ENCODE peak calls at places on chromosomes 5 and 9, in eight cellular contexts. I, B, Q, S, N, D, X and U are unnamed samples.

GRCh38 chr9:134846187-134846586 is 34.4 kb upstream of the FCN2 start:
- DNase-seq in I (no peak), B (no peak), Q (no peak), S (no peak), N (no peak), D (no peak), X (no peak), U (no peak)

GRCh38 chr9:110650261-110650660 is 18.3 kb upstream of the MUSK start:
- DNase-seq in I (no peak), B (peak), Q (no peak), S (no peak), N (peak), D (no peak), X (no peak), U (no peak)

GRCh38 chr5:154238776-154239481 is 48.4 kb downstream of the GALNT10 start:
- DNase-seq in I (no peak), B (no peak), Q (no peak), S (no peak), N (no peak), D (no peak), X (no peak), U (no peak)

GRCh38 chr5:38535845-38536244 is 20.6 kb downstream of the LIFR start:
- DNase-seq in I (no peak), B (no peak), Q (no peak), S (no peak), N (no peak), D (no peak), X (no peak), U (no peak)

GRCh38 chr9:16147726-16148125 is 594.9 kb downstream of the CCDC171 start:
- DNase-seq in I (no peak), B (no peak), Q (no peak), S (no peak), N (no peak), D (no peak), X (no peak), U (no peak)

GRCh38 chr5:142918959-142919635 is 148.9 kb downstream of the ARHGAP26 start:
- DNase-seq in I (no peak), B (no peak), Q (no peak), S (no peak), N (no peak), D (no peak), X (no peak), U (no peak)

GRCh38 chr5:122022966-122023365 is 55.1 kb downstream of the LOX start:
- DNase-seq in I (no peak), B (no peak), Q (no peak), S (no peak), N (no peak), D (no peak), X (no peak), U (no peak)

GRCh38 chr9:93380410-93381060 is 71.0 kb upstream of the FAM120A start:
- DNase-seq in I (no peak), B (no peak), Q (no peak), S (no peak), N (no peak), D (no peak), X (no peak), U (no peak)

GRCh38 chr9:99478469-99479027 is 256.5 kb downstream of the SEC61B start:
- DNase-seq in I (no peak), B (no peak), Q (no peak), S (no peak), N (no peak), D (no peak), X (no peak), U (no peak)

GRCh38 chr5:75089137-75089536 is 36.8 kb upstream of the GCNT4 start:
- DNase-seq in I (no peak), B (no peak), Q (no peak), S (peak), N (peak), D (no peak), X (no peak), U (no peak)

GRCh38 chr5:76041863-76042262 is 41.3 kb upstream of the SV2C start:
- DNase-seq in I (no peak), B (no peak), Q (no peak), S (no peak), N (no peak), D (no peak), X (no peak), U (peak)

GRCh38 chr5:31664566-31664965 is 25.6 kb downstream of the PDZD2 start:
- DNase-seq in I (no peak), B (no peak), Q (no peak), S (peak), N (peak), D (no peak), X (no peak), U (peak)

GRCh38 chr5:439636-440035 is 3.3 kb upstream of the EXOC3 start:
- DNase-seq in I (no peak), B (no peak), Q (no peak), S (no peak), N (no peak), D (no peak), X (no peak), U (no peak)

GRCh38 chr5:82728931-82729717 is 348.1 kb downstream of the TMEM167A start:
- DNase-seq in I (no peak), B (no peak), Q (no peak), S (no peak), N (no peak), D (no peak), X (no peak), U (no peak)

GRCh38 chr5:168740821-168741213 is 161.6 kb upstream of the PANK3 start:
- DNase-seq in I (no peak), B (no peak), Q (peak), S (no peak), N (no peak), D (no peak), X (no peak), U (no peak)

GRCh38 chr5:145804701-145805100 is 30.4 kb downstream of the PRELID2 start:
- DNase-seq in I (no peak), B (no peak), Q (no peak), S (no peak), N (no peak), D (no peak), X (no peak), U (no peak)

GRCh38 chr9:21015122-21015815 is 16.2 kb downstream of the HACD4 start:
- DNase-seq in I (no peak), B (no peak), Q (no peak), S (no peak), N (no peak), D (no peak), X (no peak), U (no peak)

GRCh38 chr9:37471942-37472679 is 6.9 kb upstream of the ZBTB5 start:
- DNase-seq in I (no peak), B (peak), Q (no peak), S (no peak), N (peak), D (no peak), X (peak), U (peak)